ENCODE peak calls at places on chromosomes 3 and 15, in seven cellular contexts. Y, N, T, P, D, M and O are unnamed samples.

GRCh38 chr3:44825264-44825925 is 36.3 kb upstream of the TMEM42 start:
- DNase-seq in Y (no peak), N (no peak), T (no peak), P (peak), D (peak), M (peak), O (peak)

GRCh38 chr3:108292905-108293328 is 3.4 kb upstream of the HHLA2 start:
- DNase-seq in Y (no peak), N (no peak), T (no peak), P (no peak), D (no peak), M (no peak), O (no peak)

GRCh38 chr3:152375546-152375945 is 106.8 kb downstream of the MBNL1 start:
- DNase-seq in Y (no peak), N (no peak), T (no peak), P (peak), D (no peak), M (no peak), O (peak)

GRCh38 chr3:111649180-111649579 is 54.0 kb upstream of the ZBED2 start:
- DNase-seq in Y (no peak), N (no peak), T (no peak), P (no peak), D (no peak), M (no peak), O (peak)

GRCh38 chr3:170999737-171000242 is 26.7 kb downstream of the SLC2A2 start:
- DNase-seq in Y (no peak), N (no peak), T (peak), P (peak), D (peak), M (peak), O (peak)

GRCh38 chr15:32828507-32829186 is 110.8 kb downstream of the GREM1 start:
- DNase-seq in Y (no peak), N (no peak), T (no peak), P (peak), D (peak), M (peak), O (peak)

GRCh38 chr3:69240651-69241578 is 118.5 kb upstream of the LMOD3 start:
- DNase-seq in Y (no peak), N (no peak), T (no peak), P (no peak), D (no peak), M (no peak), O (no peak)

GRCh38 chr3:48038971-48039481 is 22.8 kb upstream of the MAP4 start:
- DNase-seq in Y (no peak), N (no peak), T (no peak), P (no peak), D (no peak), M (no peak), O (peak)

GRCh38 chr3:124688580-124689454 is 41.4 kb upstream of the UMPS start:
- DNase-seq in Y (no peak), N (peak), T (peak), P (peak), D (peak), M (peak), O (peak)

GRCh38 chr3:186643493-186643892 is 3.3 kb downstream of the FETUB start:
- DNase-seq in Y (no peak), N (no peak), T (no peak), P (no peak), D (no peak), M (no peak), O (no peak)

GRCh38 chr15:89068325-89068784 is 19.9 kb upstream of the ABHD2 start:
- DNase-seq in Y (no peak), N (no peak), T (no peak), P (peak), D (peak), M (peak), O (peak)

GRCh38 chr3:112745567-112746248 is 101.0 kb downstream of the CD200R1L start:
- DNase-seq in Y (no peak), N (no peak), T (no peak), P (no peak), D (no peak), M (no peak), O (no peak)

GRCh38 chr3:50015918-50016317 is 72.8 kb upstream of the RBM5 start:
- DNase-seq in Y (no peak), N (no peak), T (no peak), P (no peak), D (no peak), M (no peak), O (no peak)

GRCh38 chr3:101890716-101891115 is 41.4 kb downstream of the NFKBIZ start:
- DNase-seq in Y (no peak), N (no peak), T (no peak), P (peak), D (peak), M (no peak), O (peak)

GRCh38 chr3:170352936-170353335 is 4.6 kb upstream of the SKIL start:
- DNase-seq in Y (no peak), N (no peak), T (no peak), P (no peak), D (no peak), M (no peak), O (no peak)

GRCh38 chr15:22933641-22934061 is 46.5 kb downstream of the CYFIP1 start:
- DNase-seq in Y (no peak), N (no peak), T (no peak), P (peak), D (no peak), M (no peak), O (no peak)

GRCh38 chr3:94875149-94875548 is 812.3 kb downstream of the NSUN3 start:
- DNase-seq in Y (no peak), N (no peak), T (no peak), P (no peak), D (no peak), M (no peak), O (no peak)

GRCh38 chr3:138946554-138947302 is at the start of the genes FOXL2 and FOXL2NB:
- DNase-seq in Y (no peak), N (no peak), T (no peak), P (peak), D (no peak), M (no peak), O (peak)

GRCh38 chr3:51773529-51773928 is 5.5 kb downstream of the IQCF6 start:
- DNase-seq in Y (no peak), N (no peak), T (no peak), P (no peak), D (no peak), M (no peak), O (no peak)

GRCh38 chr3:176840604-176841287 is 356.5 kb downstream of the TBL1XR1 start:
- DNase-seq in Y (no peak), N (no peak), T (no peak), P (no peak), D (no peak), M (no peak), O (no peak)

GRCh38 chr3:69142090-69142489 is 19.7 kb upstream of the LMOD3 start:
- DNase-seq in Y (no peak), N (no peak), T (no peak), P (peak), D (peak), M (no peak), O (peak)

GRCh38 chr3:13718437-13718836 is 161.4 kb downstream of the WNT7A start:
- DNase-seq in Y (peak), N (no peak), T (no peak), P (no peak), D (no peak), M (no peak), O (no peak)

GRCh38 chr3:69309810-69310209 is 76.1 kb downstream of the FRMD4B start:
- DNase-seq in Y (no peak), N (no peak), T (no peak), P (peak), D (no peak), M (peak), O (peak)

GRCh38 chr3:100073555-100074307 is 40.6 kb downstream of the FILIP1L start:
- DNase-seq in Y (no peak), N (no peak), T (peak), P (peak), D (peak), M (peak), O (peak)

GRCh38 chr15:60589253-60589652 is 110.3 kb upstream of the ICE2 start:
- DNase-seq in Y (no peak), N (peak), T (peak), P (no peak), D (no peak), M (no peak), O (no peak)

GRCh38 chr3:155185623-155186022 is 105.5 kb downstream of the MME start:
- DNase-seq in Y (no peak), N (no peak), T (no peak), P (peak), D (peak), M (peak), O (peak)
- TF ChIP-seq CTCF in Y (no peak), N (no peak), T (no peak), P (no peak), D (no peak), M (no peak), O (no peak)

GRCh38 chr3:166420071-166420470 is 582.8 kb upstream of the BCHE start:
- DNase-seq in Y (no peak), N (no peak), T (no peak), P (no peak), D (no peak), M (no peak), O (no peak)
- TF ChIP-seq CTCF in Y (no peak), N (no peak), T (no peak), P (no peak), D (no peak), M (no peak), O (no peak)

DNA sequence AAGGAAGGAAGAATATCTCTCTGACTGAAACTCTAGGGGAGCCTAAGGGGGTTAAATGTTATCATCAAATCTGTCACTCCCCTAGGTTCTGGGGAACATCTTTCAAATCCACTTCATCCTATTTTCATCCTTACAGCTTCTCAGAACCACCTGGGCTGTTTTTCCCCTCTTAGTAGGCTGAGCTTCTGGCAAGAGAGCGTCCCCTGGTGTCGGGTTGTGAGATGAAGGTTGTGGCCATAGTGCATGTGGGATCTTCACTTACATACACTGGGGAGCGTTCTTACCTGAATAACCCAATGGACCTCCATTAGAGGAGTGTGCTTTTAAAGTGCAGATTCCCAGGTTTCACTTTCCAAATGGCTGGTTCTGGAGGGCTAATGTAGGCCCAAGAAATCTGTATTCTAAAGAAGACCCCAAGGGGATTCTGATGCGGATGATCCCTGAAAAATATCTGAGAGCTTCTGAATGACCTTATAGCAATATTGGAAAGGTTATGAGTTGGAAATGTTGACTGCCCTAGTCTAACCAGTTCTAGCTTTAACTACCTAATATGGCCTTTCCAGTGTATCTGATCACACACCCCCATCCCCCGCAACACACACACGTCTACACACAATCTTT is 663.7 kb downstream of the AGBL1 start:
- DNase-seq in Y (no peak), N (peak), T (peak), P (peak), D (no peak), M (no peak), O (no peak)
- TF ChIP-seq CTCF in Y (peak), N (peak), T (peak), P (peak), D (peak), M (no peak), O (no peak)

DNA sequence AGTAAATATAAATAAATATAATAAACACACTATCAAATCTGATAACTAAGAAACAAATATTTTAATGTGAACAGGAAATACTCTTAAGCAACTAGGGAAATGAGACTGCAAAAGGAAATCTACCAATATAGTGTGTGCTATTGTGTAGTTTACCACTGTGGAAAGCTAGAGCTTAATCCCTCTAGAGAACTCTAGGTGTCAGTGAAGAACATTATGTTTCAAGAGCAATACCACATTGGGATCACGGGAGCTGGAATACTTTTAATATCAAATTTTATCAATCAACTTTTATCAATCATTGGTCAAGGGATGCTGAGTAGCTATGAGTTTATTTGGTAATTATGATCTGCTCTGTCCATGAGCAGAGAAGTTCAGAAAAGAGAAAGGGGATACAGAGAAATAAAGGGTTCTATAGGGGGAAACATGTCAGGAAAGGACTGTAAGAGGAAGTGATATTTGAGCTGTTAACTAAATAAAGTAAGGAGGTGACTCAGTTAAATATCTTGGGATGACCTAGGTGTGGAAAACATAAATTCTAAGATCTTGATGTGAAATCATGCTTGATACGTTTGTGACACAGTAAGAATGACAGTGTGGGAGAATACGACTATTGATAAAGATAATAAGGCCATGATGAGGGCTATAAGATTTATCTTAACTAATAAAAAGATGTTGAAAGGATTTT is 762.2 kb upstream of the ALCAM start:
- DNase-seq in Y (no peak), N (no peak), T (no peak), P (peak), D (no peak), M (peak), O (peak)
- TF ChIP-seq CTCF in Y (peak), N (no peak), T (no peak), P (peak), D (peak), M (peak), O (peak)

GRCh38 chr15:73284073-73284472 is 84.7 kb downstream of the HCN4 start:
- DNase-seq in Y (no peak), N (no peak), T (no peak), P (peak), D (no peak), M (no peak), O (peak)
- TF ChIP-seq CTCF in Y (peak), N (no peak), T (no peak), P (peak), D (peak), M (peak), O (peak)

GRCh38 chr3:132665230-132665629 is 5.1 kb downstream of the UBA5 start:
- DNase-seq in Y (no peak), N (no peak), T (no peak), P (no peak), D (no peak), M (no peak), O (no peak)
- TF ChIP-seq CTCF in Y (no peak), N (no peak), T (no peak), P (no peak), D (no peak), M (no peak), O (no peak)

GRCh38 chr15:38854506-38854905 is 289.9 kb upstream of the RASGRP1 start:
- DNase-seq in Y (no peak), N (no peak), T (no peak), P (no peak), D (no peak), M (peak), O (no peak)

GRCh38 chr15:38857814-38858213 is 293.2 kb upstream of the RASGRP1 start:
- DNase-seq in Y (no peak), N (no peak), T (no peak), P (no peak), D (no peak), M (no peak), O (no peak)

GRCh38 chr15:38859574-38859973 is 295.0 kb upstream of the RASGRP1 start:
- DNase-seq in Y (no peak), N (no peak), T (no peak), P (no peak), D (no peak), M (no peak), O (no peak)

GRCh38 chr15:38853608-38854007 is 289.0 kb upstream of the RASGRP1 start:
- DNase-seq in Y (no peak), N (peak), T (no peak), P (peak), D (no peak), M (no peak), O (peak)
- TF ChIP-seq CTCF in Y (peak), N (no peak), T (no peak), P (peak), D (peak), M (peak), O (peak)

GRCh38 chr3:130950124-130950523 is 56.2 kb downstream of the ATP2C1 start:
- DNase-seq in Y (no peak), N (no peak), T (no peak), P (no peak), D (no peak), M (no peak), O (no peak)

GRCh38 chr3:130950641-130951040 is 56.8 kb downstream of the ATP2C1 start:
- DNase-seq in Y (no peak), N (no peak), T (no peak), P (peak), D (peak), M (no peak), O (peak)

GRCh38 chr3:130948374-130948773 is 54.5 kb downstream of the ATP2C1 start:
- DNase-seq in Y (no peak), N (no peak), T (no peak), P (no peak), D (no peak), M (no peak), O (no peak)

GRCh38 chr3:130948929-130949328 is 55.0 kb downstream of the ATP2C1 start:
- DNase-seq in Y (no peak), N (no peak), T (no peak), P (no peak), D (no peak), M (no peak), O (no peak)

GRCh38 chr3:130946876-130947275 is 53.0 kb downstream of the ATP2C1 start:
- DNase-seq in Y (no peak), N (no peak), T (no peak), P (no peak), D (no peak), M (no peak), O (no peak)
- TF ChIP-seq CTCF in Y (no peak), N (no peak), T (no peak), P (no peak), D (no peak), M (no peak), O (no peak)

GRCh38 chr15:25762015-25762662 is 101.0 kb downstream of the ATP10A start:
- DNase-seq in Y (peak), N (no peak), T (no peak), P (no peak), D (no peak), M (no peak), O (peak)

GRCh38 chr15:25766421-25766820 is 96.7 kb downstream of the ATP10A start:
- DNase-seq in Y (no peak), N (no peak), T (no peak), P (no peak), D (no peak), M (no peak), O (no peak)

GRCh38 chr15:25763206-25763880 is 99.8 kb downstream of the ATP10A start:
- DNase-seq in Y (no peak), N (no peak), T (no peak), P (peak), D (no peak), M (no peak), O (no peak)

GRCh38 chr15:25764980-25765735 is 98.0 kb downstream of the ATP10A start:
- DNase-seq in Y (no peak), N (no peak), T (no peak), P (no peak), D (no peak), M (no peak), O (no peak)

GRCh38 chr15:25763954-25764353 is 99.2 kb downstream of the ATP10A start:
- DNase-seq in Y (no peak), N (no peak), T (no peak), P (no peak), D (no peak), M (no peak), O (no peak)
- TF ChIP-seq CTCF in Y (no peak), N (no peak), T (no peak), P (no peak), D (no peak), M (no peak), O (no peak)

GRCh38 chr3:184348057-184348382 is 10.6 kb downstream of the FAM131A start:
- DNase-seq in Y (no peak), N (no peak), T (no peak), P (no peak), D (no peak), M (no peak), O (no peak)

GRCh38 chr3:184346480-184346879 is 9.1 kb downstream of the FAM131A start:
- DNase-seq in Y (no peak), N (no peak), T (no peak), P (no peak), D (no peak), M (no peak), O (no peak)

GRCh38 chr3:184347321-184348056 is 10.1 kb downstream of the FAM131A start:
- DNase-seq in Y (no peak), N (no peak), T (no peak), P (peak), D (no peak), M (no peak), O (peak)

GRCh38 chr3:184344579-184345350 is 7.4 kb downstream of the FAM131A start:
- DNase-seq in Y (no peak), N (no peak), T (no peak), P (no peak), D (no peak), M (no peak), O (no peak)

DNA sequence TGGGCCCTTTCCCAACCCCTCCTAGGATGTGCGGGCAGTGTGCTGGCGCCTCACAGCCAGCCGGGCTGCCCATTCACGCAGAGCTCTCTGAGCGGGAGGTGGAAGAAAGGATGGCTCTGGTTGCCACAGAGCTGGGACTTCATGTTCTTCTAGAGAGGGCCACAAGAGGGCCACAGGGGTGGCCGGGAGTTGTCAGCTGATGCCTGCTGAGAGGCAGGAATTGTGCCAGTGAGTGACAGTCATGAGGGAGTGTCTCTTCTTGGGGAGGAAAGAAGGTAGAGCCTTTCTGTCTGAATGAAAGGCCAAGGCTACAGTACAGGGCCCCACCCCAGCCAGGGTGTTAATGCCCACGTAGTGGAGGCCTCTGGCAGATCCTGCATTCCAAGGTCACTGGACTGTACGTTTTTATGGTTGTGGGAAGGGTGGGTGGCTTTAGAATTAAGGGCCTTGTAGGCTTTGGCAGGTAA is 8.3 kb downstream of the FAM131A start:
- DNase-seq in Y (no peak), N (no peak), T (peak), P (peak), D (no peak), M (no peak), O (peak)
- TF ChIP-seq CTCF in Y (peak), N (no peak), T (peak), P (peak), D (peak), M (peak), O (peak)